ENCODE peak calls at places on chromosomes 1 and 21, in five cellular contexts. One of them, this sample, is unnamed.

GRCh38 chr1:182786223-182787001 is 3.2 kb upstream of the NPL start:
- DNase-seq in fibroblast of mammary gland: peak
- DNase-seq in HepG2: peak
- DNase-seq in lower lobe of right lung: peak
- DNase-seq in psoas muscle: peak
- DNase-seq in this sample: peak

GRCh38 chr1:118158918-118159317 is 26.1 kb downstream of the SPAG17 start:
- DNase-seq in fibroblast of mammary gland: peak
- DNase-seq in HepG2: no peak
- DNase-seq in lower lobe of right lung: no peak
- DNase-seq in psoas muscle: no peak
- DNase-seq in this sample: peak

GRCh38 chr1:21721271-21721985 is 52.3 kb upstream of the RAP1GAP start:
- DNase-seq in fibroblast of mammary gland: no peak
- DNase-seq in HepG2: no peak
- DNase-seq in lower lobe of right lung: no peak
- DNase-seq in psoas muscle: no peak
- DNase-seq in this sample: no peak

GRCh38 chr1:11320153-11320936 is 47.3 kb downstream of the UBIAD1 start:
- DNase-seq in fibroblast of mammary gland: no peak
- DNase-seq in HepG2: peak
- DNase-seq in lower lobe of right lung: no peak
- DNase-seq in psoas muscle: no peak
- DNase-seq in this sample: no peak

GRCh38 chr21:37970548-37970947 is 54.3 kb upstream of the KCNJ6 start:
- DNase-seq in fibroblast of mammary gland: no peak
- DNase-seq in HepG2: no peak
- DNase-seq in lower lobe of right lung: no peak
- DNase-seq in psoas muscle: no peak
- DNase-seq in this sample: no peak

GRCh38 chr1:29525941-29526340 is 289.6 kb downstream of the PTPRU start:
- DNase-seq in fibroblast of mammary gland: no peak
- DNase-seq in HepG2: no peak
- DNase-seq in lower lobe of right lung: no peak
- DNase-seq in psoas muscle: no peak
- DNase-seq in this sample: no peak

GRCh38 chr21:44681152-44681551 is 811 bp downstream of the KRTAP12-1 start:
- DNase-seq in fibroblast of mammary gland: no peak
- DNase-seq in HepG2: no peak
- DNase-seq in lower lobe of right lung: no peak
- DNase-seq in psoas muscle: no peak
- DNase-seq in this sample: no peak

GRCh38 chr1:190175320-190175719 is 302.3 kb downstream of the BRINP3 start:
- DNase-seq in fibroblast of mammary gland: no peak
- DNase-seq in HepG2: no peak
- DNase-seq in lower lobe of right lung: no peak
- DNase-seq in psoas muscle: no peak
- DNase-seq in this sample: peak

GRCh38 chr1:193951989-193952388 is 765.6 kb upstream of the B3GALT2 start:
- DNase-seq in fibroblast of mammary gland: no peak
- DNase-seq in HepG2: no peak
- DNase-seq in lower lobe of right lung: no peak
- DNase-seq in psoas muscle: no peak
- DNase-seq in this sample: no peak

GRCh38 chr1:223276029-223276428 is 87.9 kb downstream of the SUSD4 start:
- DNase-seq in fibroblast of mammary gland: no peak
- DNase-seq in HepG2: no peak
- DNase-seq in lower lobe of right lung: no peak
- DNase-seq in psoas muscle: no peak
- DNase-seq in this sample: no peak

GRCh38 chr1:47680815-47681475 is 243.1 kb downstream of the FOXD2 start:
- DNase-seq in fibroblast of mammary gland: no peak
- DNase-seq in HepG2: no peak
- DNase-seq in lower lobe of right lung: no peak
- DNase-seq in psoas muscle: no peak
- DNase-seq in this sample: no peak
- H3K4me3 ChIP-seq in fibroblast of mammary gland: no peak
- H3K4me3 ChIP-seq in HepG2: no peak
- H3K4me3 ChIP-seq in lower lobe of right lung: no peak
- H3K4me3 ChIP-seq in psoas muscle: no peak
- H3K4me3 ChIP-seq in this sample: no peak

GRCh38 chr1:235073968-235074334 is 54.7 kb downstream of the TOMM20 start:
- DNase-seq in fibroblast of mammary gland: no peak
- DNase-seq in HepG2: no peak
- DNase-seq in lower lobe of right lung: peak
- DNase-seq in psoas muscle: no peak
- DNase-seq in this sample: no peak
- H3K4me3 ChIP-seq in fibroblast of mammary gland: no peak
- H3K4me3 ChIP-seq in HepG2: peak
- H3K4me3 ChIP-seq in lower lobe of right lung: no peak
- H3K4me3 ChIP-seq in psoas muscle: peak
- H3K4me3 ChIP-seq in this sample: no peak

DNA sequence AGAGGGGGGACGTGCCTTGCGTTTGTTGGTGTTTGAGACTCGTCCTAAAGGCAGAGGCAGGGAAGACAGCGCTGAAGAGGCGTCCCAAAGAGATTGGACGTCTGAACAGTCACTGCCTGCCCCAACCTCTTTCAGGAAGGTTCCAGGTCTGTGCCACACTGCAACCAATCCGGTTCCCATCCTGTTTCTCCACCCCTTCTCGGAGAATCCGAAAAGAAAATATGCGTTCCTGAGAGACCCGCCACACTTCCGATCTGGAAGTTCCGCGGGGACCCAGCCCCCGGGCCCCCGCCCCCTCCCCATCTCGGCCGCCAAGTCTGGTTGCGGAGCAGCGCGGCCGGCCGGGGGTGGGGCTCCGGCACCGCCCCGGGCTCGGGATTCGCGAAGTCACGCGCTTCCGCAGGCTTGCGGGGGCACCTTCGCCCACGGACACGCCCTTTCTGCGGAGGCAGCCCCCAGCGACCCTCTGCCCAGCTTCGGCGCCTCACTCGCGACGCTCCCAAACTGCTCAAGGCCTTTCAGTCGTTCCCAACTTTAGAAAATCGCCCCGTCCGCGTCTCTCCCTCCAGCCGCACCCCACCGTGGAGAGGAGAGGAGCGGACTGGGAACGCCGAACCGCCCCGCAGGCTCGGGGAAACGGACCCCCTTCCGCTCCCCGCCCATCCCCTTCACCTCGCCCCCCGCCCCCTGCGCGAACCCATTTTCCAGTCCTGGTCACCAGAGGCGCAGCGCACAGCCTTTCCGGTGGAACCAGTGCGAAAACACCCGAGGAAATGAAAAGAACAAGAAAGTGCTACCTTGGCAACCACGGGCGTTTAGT is 124.6 kb upstream of the DPYD start:
- DNase-seq in fibroblast of mammary gland: peak
- DNase-seq in HepG2: no peak
- DNase-seq in lower lobe of right lung: no peak
- DNase-seq in psoas muscle: peak
- DNase-seq in this sample: peak
- H3K4me3 ChIP-seq in fibroblast of mammary gland: peak
- H3K4me3 ChIP-seq in HepG2: no peak
- H3K4me3 ChIP-seq in lower lobe of right lung: peak
- H3K4me3 ChIP-seq in psoas muscle: peak
- H3K4me3 ChIP-seq in this sample: peak

GRCh38 chr21:42668620-42669019 is 15.2 kb downstream of the PDE9A start:
- DNase-seq in fibroblast of mammary gland: no peak
- DNase-seq in HepG2: no peak
- DNase-seq in lower lobe of right lung: no peak
- DNase-seq in psoas muscle: no peak
- DNase-seq in this sample: no peak
- H3K4me3 ChIP-seq in fibroblast of mammary gland: no peak
- H3K4me3 ChIP-seq in HepG2: no peak
- H3K4me3 ChIP-seq in lower lobe of right lung: no peak
- H3K4me3 ChIP-seq in psoas muscle: no peak
- H3K4me3 ChIP-seq in this sample: no peak

GRCh38 chr1:220893701-220894024 is 14.4 kb downstream of the HLX start:
- DNase-seq in fibroblast of mammary gland: no peak
- DNase-seq in HepG2: no peak
- DNase-seq in lower lobe of right lung: no peak
- DNase-seq in psoas muscle: no peak
- DNase-seq in this sample: no peak
- H3K4me3 ChIP-seq in fibroblast of mammary gland: peak
- H3K4me3 ChIP-seq in HepG2: no peak
- H3K4me3 ChIP-seq in lower lobe of right lung: peak
- H3K4me3 ChIP-seq in psoas muscle: peak
- H3K4me3 ChIP-seq in this sample: no peak

GRCh38 chr1:55542901-55543504 is 327.8 kb upstream of the USP24 start:
- DNase-seq in fibroblast of mammary gland: peak
- DNase-seq in HepG2: no peak
- DNase-seq in lower lobe of right lung: no peak
- DNase-seq in psoas muscle: no peak
- DNase-seq in this sample: peak

GRCh38 chr1:55541296-55541695 is 326.1 kb upstream of the USP24 start:
- DNase-seq in fibroblast of mammary gland: no peak
- DNase-seq in HepG2: no peak
- DNase-seq in lower lobe of right lung: no peak
- DNase-seq in psoas muscle: no peak
- DNase-seq in this sample: no peak

GRCh38 chr1:55547441-55547840 is 332.3 kb upstream of the USP24 start:
- DNase-seq in fibroblast of mammary gland: peak
- DNase-seq in HepG2: no peak
- DNase-seq in lower lobe of right lung: no peak
- DNase-seq in psoas muscle: no peak
- DNase-seq in this sample: no peak

GRCh38 chr1:55546553-55546952 is 331.4 kb upstream of the USP24 start:
- DNase-seq in fibroblast of mammary gland: no peak
- DNase-seq in HepG2: no peak
- DNase-seq in lower lobe of right lung: no peak
- DNase-seq in psoas muscle: no peak
- DNase-seq in this sample: peak

GRCh38 chr1:55544826-55545225 is 329.7 kb upstream of the USP24 start:
- DNase-seq in fibroblast of mammary gland: peak
- DNase-seq in HepG2: no peak
- DNase-seq in lower lobe of right lung: no peak
- DNase-seq in psoas muscle: no peak
- DNase-seq in this sample: no peak
- H3K4me3 ChIP-seq in fibroblast of mammary gland: no peak
- H3K4me3 ChIP-seq in HepG2: no peak
- H3K4me3 ChIP-seq in lower lobe of right lung: no peak
- H3K4me3 ChIP-seq in psoas muscle: no peak
- H3K4me3 ChIP-seq in this sample: no peak

GRCh38 chr1:64478594-64479248 is 8.8 kb downstream of the CACHD1 start:
- DNase-seq in fibroblast of mammary gland: no peak
- DNase-seq in HepG2: no peak
- DNase-seq in lower lobe of right lung: no peak
- DNase-seq in psoas muscle: no peak
- DNase-seq in this sample: no peak

GRCh38 chr1:64474639-64475038 is 4.7 kb downstream of the CACHD1 start:
- DNase-seq in fibroblast of mammary gland: no peak
- DNase-seq in HepG2: no peak
- DNase-seq in lower lobe of right lung: peak
- DNase-seq in psoas muscle: peak
- DNase-seq in this sample: peak

GRCh38 chr1:64473367-64473766 is 3.4 kb downstream of the CACHD1 start:
- DNase-seq in fibroblast of mammary gland: no peak
- DNase-seq in HepG2: no peak
- DNase-seq in lower lobe of right lung: no peak
- DNase-seq in psoas muscle: no peak
- DNase-seq in this sample: no peak

GRCh38 chr1:64474133-64474532 is 4.2 kb downstream of the CACHD1 start:
- DNase-seq in fibroblast of mammary gland: no peak
- DNase-seq in HepG2: no peak
- DNase-seq in lower lobe of right lung: no peak
- DNase-seq in psoas muscle: no peak
- DNase-seq in this sample: no peak

DNA sequence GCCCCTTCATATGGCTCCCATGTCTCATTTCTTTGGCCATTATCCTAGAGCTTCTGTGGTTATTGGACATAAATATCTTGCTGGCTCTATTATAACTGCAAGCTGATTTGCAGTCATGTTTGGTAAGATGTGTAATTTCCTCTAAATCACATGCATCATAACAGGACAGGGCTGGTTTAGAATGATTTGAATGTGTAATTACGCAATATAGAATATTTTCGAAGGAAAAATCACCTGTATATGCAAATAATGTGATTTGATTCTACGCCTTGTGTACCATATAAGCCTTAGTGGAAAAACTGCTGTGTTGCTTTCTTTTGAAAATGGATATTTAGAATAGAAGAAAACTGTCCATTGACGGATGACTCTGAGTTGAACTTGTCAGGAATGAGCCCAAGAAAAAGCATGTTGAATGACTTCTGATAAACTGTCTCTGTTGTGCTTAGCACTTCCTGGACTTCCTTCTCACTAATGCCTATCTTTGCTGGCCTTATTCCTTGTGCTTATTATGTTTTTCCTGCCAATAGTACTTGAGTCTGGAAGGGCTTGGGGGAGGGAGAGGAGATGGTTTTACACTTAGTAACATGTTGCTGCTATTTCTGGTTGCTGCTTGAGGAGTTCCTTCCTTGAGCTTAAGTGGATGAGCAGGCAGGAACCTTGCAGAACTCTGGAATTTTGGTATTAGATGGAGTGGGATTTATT is 6.5 kb downstream of the CACHD1 start:
- DNase-seq in fibroblast of mammary gland: peak
- DNase-seq in HepG2: no peak
- DNase-seq in lower lobe of right lung: no peak
- DNase-seq in psoas muscle: no peak
- DNase-seq in this sample: peak
- H3K4me3 ChIP-seq in fibroblast of mammary gland: no peak
- H3K4me3 ChIP-seq in HepG2: no peak
- H3K4me3 ChIP-seq in lower lobe of right lung: no peak
- H3K4me3 ChIP-seq in psoas muscle: no peak
- H3K4me3 ChIP-seq in this sample: no peak

DNA sequence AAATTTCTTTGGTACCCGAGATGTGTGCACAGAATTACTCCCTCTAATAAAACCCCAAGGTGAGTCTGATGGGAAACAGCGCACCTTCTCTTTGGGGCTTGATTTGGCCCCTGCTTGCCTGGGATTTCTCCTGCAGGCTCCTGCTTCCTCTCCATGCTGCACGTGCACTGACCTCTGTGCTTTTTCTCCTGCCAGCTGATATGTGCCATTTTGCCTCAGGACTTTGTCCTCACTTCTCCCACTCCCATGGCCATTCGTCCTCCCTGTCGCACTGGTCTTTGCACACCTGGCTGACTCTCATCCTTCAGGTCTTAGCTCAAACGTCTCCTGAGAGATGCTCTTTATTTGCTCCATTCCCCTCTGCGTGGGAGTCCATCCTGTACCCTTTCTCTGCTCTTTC is 1.2 kb downstream of the CBR1 start:
- DNase-seq in fibroblast of mammary gland: no peak
- DNase-seq in HepG2: no peak
- DNase-seq in lower lobe of right lung: no peak
- DNase-seq in psoas muscle: no peak
- DNase-seq in this sample: no peak
- H3K4me3 ChIP-seq in fibroblast of mammary gland: peak
- H3K4me3 ChIP-seq in HepG2: no peak
- H3K4me3 ChIP-seq in lower lobe of right lung: peak
- H3K4me3 ChIP-seq in psoas muscle: peak
- H3K4me3 ChIP-seq in this sample: peak

GRCh38 chr1:224919508-224919907 is 10.0 kb upstream of the DNAH14 start:
- DNase-seq in fibroblast of mammary gland: no peak
- DNase-seq in HepG2: no peak
- DNase-seq in lower lobe of right lung: no peak
- DNase-seq in psoas muscle: no peak
- DNase-seq in this sample: no peak
- H3K4me3 ChIP-seq in fibroblast of mammary gland: no peak
- H3K4me3 ChIP-seq in HepG2: no peak
- H3K4me3 ChIP-seq in lower lobe of right lung: no peak
- H3K4me3 ChIP-seq in psoas muscle: no peak
- H3K4me3 ChIP-seq in this sample: no peak

GRCh38 chr1:107147813-107148212 is 7.0 kb downstream of the NTNG1 start:
- DNase-seq in fibroblast of mammary gland: no peak
- DNase-seq in HepG2: peak
- DNase-seq in lower lobe of right lung: no peak
- DNase-seq in psoas muscle: no peak
- DNase-seq in this sample: no peak
- H3K4me3 ChIP-seq in fibroblast of mammary gland: no peak
- H3K4me3 ChIP-seq in HepG2: no peak
- H3K4me3 ChIP-seq in lower lobe of right lung: no peak
- H3K4me3 ChIP-seq in psoas muscle: no peak
- H3K4me3 ChIP-seq in this sample: no peak